ENCODE peak calls at places on chromosomes 4 and X, in eight cellular contexts. N is AG04449; D is AG10803; Z is A549; V is fibroblast of the aortic adventitia; A is fibroblast of lung; Y is LNCaP clone FGC; P is CD8-positive, alpha-beta T cell. F is an unnamed sample.
A peak's percentile ranks its signal among the peaks of the same experiment; 100 is the strongest.

GRCh38 chr4:145936142-145937020 is 2.2 kb downstream of the ZNF827 start:
- DNase-seq in D (peak; percentile 65), N (no peak), A (peak; percentile 74), Y (peak; percentile 46), V (peak; percentile 77), Z (no peak), P (peak; percentile 55), F (peak; percentile 88)

GRCh38 chrX:136260801-136261200 is 9.6 kb upstream of the MAP7D3 start:
- DNase-seq in Z (no peak), A (peak; percentile 78), Y (no peak), D (peak; percentile 77), N (peak; percentile 70), P (no peak), V (peak; percentile 62), F (no peak)

GRCh38 chrX:44267116-44267515 is 76.4 kb downstream of the EFHC2 start:
- DNase-seq in V (peak; percentile 3), D (no peak), Z (no peak), N (no peak), Y (no peak), A (no peak), P (no peak), F (no peak)

GRCh38 chr4:75660491-75660890 is 12.7 kb downstream of the G3BP2 start:
- DNase-seq in A (no peak), Z (no peak), V (no peak), P (no peak), N (no peak), Y (no peak), D (peak; percentile 25), F (no peak)

GRCh38 chr4:7338876-7339623 is 95.7 kb downstream of the PSAPL1 start:
- DNase-seq in Y (no peak), P (no peak), N (no peak), A (no peak), V (no peak), Z (no peak), D (no peak), F (no peak)

GRCh38 chr4:105227054-105227453 is 80.4 kb downstream of the TET2 start:
- DNase-seq in P (no peak), Y (no peak), N (no peak), Z (no peak), V (no peak), A (no peak), D (no peak), F (no peak)

GRCh38 chrX:9610774-9611392 is 146.0 kb downstream of the TBL1X start:
- DNase-seq in D (peak; percentile 22), N (no peak), Z (no peak), V (peak; percentile 41), Y (no peak), P (no peak), A (peak; percentile 15), F (no peak)

GRCh38 chrX:9153299-9153698 is 119.4 kb upstream of the FAM9B start:
- DNase-seq in V (peak; percentile 19), Z (no peak), N (no peak), Y (no peak), A (no peak), P (no peak), D (peak; percentile 44), F (no peak)

GRCh38 chrX:10381218-10381617 is 224.4 kb downstream of the CLCN4 start:
- DNase-seq in D (no peak), N (no peak), Y (no peak), V (no peak), A (no peak), P (no peak), Z (no peak), F (no peak)

GRCh38 chrX:31609130-31609529 is 537.3 kb upstream of the FTHL17 start:
- DNase-seq in V (peak; percentile 72), Y (no peak), N (peak; percentile 88), D (peak; percentile 87), P (no peak), A (peak; percentile 87), Z (no peak), F (no peak)

GRCh38 chrX:131577433-131577832 is 33.6 kb downstream of the OR13H1 start:
- DNase-seq in V (no peak), P (no peak), N (no peak), Z (no peak), D (no peak), A (no peak), Y (no peak), F (no peak)

GRCh38 chr4:2433609-2434350 is 15.0 kb downstream of the CFAP99 start:
- DNase-seq in Y (no peak), D (no peak), A (no peak), P (no peak), N (no peak), V (no peak), Z (no peak), F (peak; percentile 56)

GRCh38 chr4:2434420-2434819 is 15.7 kb downstream of the CFAP99 start:
- DNase-seq in A (no peak), P (no peak), N (no peak), Z (no peak), D (no peak), V (no peak), Y (no peak), F (no peak)

GRCh38 chr4:2436761-2437474 is 18.2 kb downstream of the CFAP99 start:
- DNase-seq in P (no peak), Y (no peak), V (no peak), Z (no peak), A (no peak), D (no peak), N (no peak), F (peak; percentile 50)

GRCh38 chr4:2437475-2438215 is 18.9 kb downstream of the CFAP99 start:
- DNase-seq in P (no peak), N (no peak), D (no peak), A (no peak), Y (no peak), Z (no peak), V (no peak), F (no peak)

DNA sequence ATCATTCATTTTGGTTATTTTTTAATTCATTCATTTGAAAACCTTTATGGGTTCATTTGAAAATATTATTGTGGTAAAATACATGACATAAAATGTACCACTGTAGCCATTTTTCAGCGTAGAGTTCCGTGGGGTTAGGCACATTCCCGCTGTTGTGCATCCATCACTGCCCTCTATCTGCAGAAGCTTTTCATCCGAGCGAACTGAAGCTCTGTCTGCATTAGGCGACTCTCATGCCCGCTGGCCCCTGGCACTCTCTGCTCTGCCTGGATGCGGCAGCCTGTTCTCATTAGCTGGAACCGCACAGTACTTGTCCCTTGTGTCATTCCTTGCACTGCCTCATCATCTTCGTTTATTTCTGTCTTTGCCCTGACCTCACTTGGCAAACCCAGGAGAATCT is 17.5 kb downstream of the CFAP99 start:
- DNase-seq in V (no peak), D (peak; percentile 54), A (no peak), Z (no peak), Y (no peak), N (no peak), P (no peak), F (peak; percentile 45)
- TF ChIP-seq CTCF in V (peak; percentile 28), D (peak; percentile 57), A (peak; percentile 36), Z (peak; percentile 19), Y (no peak), N (peak; percentile 38), P (no peak), F (peak; percentile 40)

GRCh38 chr4:78923459-78924312 is 15.6 kb downstream of the PAQR3 start:
- DNase-seq in Y (no peak), P (no peak), N (no peak), Z (no peak), V (no peak), A (no peak), D (no peak), F (no peak)
- TF ChIP-seq CTCF in Y (peak; percentile 48), P (no peak), N (no peak), Z (peak; percentile 17), V (no peak), A (no peak), D (peak; percentile 11), F (peak; percentile 45)

GRCh38 chr4:152050098-152050497 is 289.3 kb upstream of the GATB start:
- DNase-seq in D (no peak), Y (no peak), A (no peak), Z (no peak), N (no peak), V (no peak), P (no peak), F (no peak)

GRCh38 chr4:152045397-152045780 is 284.6 kb upstream of the GATB start:
- DNase-seq in Z (no peak), D (no peak), A (no peak), V (no peak), N (no peak), Y (no peak), P (no peak), F (no peak)

GRCh38 chr4:152045781-152046571 is 285.2 kb upstream of the GATB start:
- DNase-seq in N (no peak), D (peak; percentile 20), P (no peak), Z (peak; percentile 25), Y (no peak), A (no peak), V (no peak), F (peak; percentile 98)

GRCh38 chr4:152044341-152044740 is 283.5 kb upstream of the GATB start:
- DNase-seq in Y (no peak), P (no peak), Z (no peak), A (no peak), D (no peak), N (no peak), V (no peak), F (no peak)

DNA sequence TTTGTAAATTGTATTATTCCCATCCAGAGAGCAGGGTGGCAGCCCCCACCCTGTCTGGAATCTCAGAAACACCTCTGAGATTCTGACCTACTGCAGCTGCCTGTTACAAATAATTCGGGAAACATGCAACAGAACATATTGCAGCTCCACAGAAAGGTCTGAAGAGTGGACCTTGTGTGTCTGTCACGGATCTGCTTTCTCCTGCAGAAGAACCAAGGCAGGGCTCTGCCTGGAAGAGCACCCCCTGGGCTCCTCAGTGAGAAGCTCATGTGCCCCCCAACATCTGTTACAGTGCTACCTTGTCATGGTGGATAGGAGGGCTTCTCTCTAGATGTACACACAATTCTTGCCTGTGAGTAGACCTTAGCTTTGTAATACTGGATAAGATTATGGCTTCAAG is 286.6 kb upstream of the GATB start:
- DNase-seq in P (no peak), N (no peak), D (no peak), V (no peak), A (no peak), Z (no peak), Y (no peak), F (no peak)
- TF ChIP-seq CTCF in P (no peak), N (no peak), D (no peak), V (no peak), A (no peak), Z (no peak), Y (no peak), F (no peak)

GRCh38 chr4:8939887-8940742 is 68.5 kb upstream of the HMX1 start:
- DNase-seq in V (no peak), A (no peak), D (no peak), P (no peak), Y (no peak), N (no peak), Z (no peak), F (no peak)

GRCh38 chr4:8938623-8939022 is 67.0 kb upstream of the HMX1 start:
- DNase-seq in P (no peak), D (no peak), Z (no peak), V (no peak), Y (no peak), N (no peak), A (no peak), F (no peak)

GRCh38 chr4:8939160-8939855 is 67.7 kb upstream of the HMX1 start:
- DNase-seq in N (no peak), Z (no peak), D (no peak), P (no peak), Y (no peak), A (no peak), V (no peak), F (no peak)

GRCh38 chr4:8938137-8938536 is 66.5 kb upstream of the HMX1 start:
- DNase-seq in N (no peak), Y (no peak), A (no peak), P (no peak), Z (no peak), D (no peak), V (no peak), F (no peak)

GRCh38 chr4:8940792-8941491 is 69.3 kb upstream of the HMX1 start:
- DNase-seq in V (no peak), A (no peak), P (no peak), Y (no peak), D (no peak), Z (no peak), N (no peak), F (peak; percentile 73)
- TF ChIP-seq CTCF in V (no peak), A (no peak), P (no peak), Y (peak; percentile 74), D (no peak), Z (peak; percentile 22), N (no peak), F (peak; percentile 67)